ENCODE peak calls at places on chromosome 1, in eight cellular contexts. G, X, C, F, J, Z, L and I are unnamed samples.

GRCh38 chr1:177432897-177433296 is 262.1 kb downstream of the BRINP2 start:
- DNase-seq in G (no peak), L (no peak), J (no peak), Z (no peak), X (no peak), C (no peak), F (no peak), I (no peak)

GRCh38 chr1:211580303-211580687 is 1.3 kb upstream of the SLC30A1 start:
- DNase-seq in J (no peak), Z (no peak), L (peak; percentile 4), F (no peak), G (no peak), C (no peak), X (no peak), I (no peak)

GRCh38 chr1:208110296-208110695 is 133.9 kb downstream of the PLXNA2 start:
- DNase-seq in Z (no peak), C (no peak), X (no peak), F (no peak), J (no peak), L (no peak), G (no peak), I (no peak)

GRCh38 chr1:153608742-153609584 is 4.0 kb downstream of the S100A16 start:
- DNase-seq in X (peak; percentile 89), F (peak; percentile 94), J (no peak), Z (peak; percentile 89), C (peak; percentile 65), G (peak; percentile 67), L (no peak), I (peak; percentile 87)

GRCh38 chr1:102365074-102365473 is 368.3 kb upstream of the OLFM3 start:
- DNase-seq in C (no peak), Z (no peak), G (no peak), J (no peak), L (no peak), X (no peak), F (no peak), I (no peak)

GRCh38 chr1:234125283-234125682 is 220.8 kb downstream of the SLC35F3 start:
- DNase-seq in L (no peak), J (no peak), G (no peak), C (peak; percentile 79), X (no peak), Z (no peak), F (no peak), I (peak; percentile 72)

GRCh38 chr1:35115459-35116383 is 36.5 kb downstream of the ZMYM1 start:
- DNase-seq in G (no peak), X (no peak), F (no peak), Z (no peak), C (no peak), L (no peak), J (no peak), I (no peak)

GRCh38 chr1:234545512-234546386 is 64.2 kb downstream of the IRF2BP2 start:
- DNase-seq in Z (no peak), G (no peak), X (no peak), J (no peak), L (peak; percentile 73), F (no peak), C (no peak), I (no peak)

GRCh38 chr1:31939484-31940329 is 1.5 kb upstream of the PTP4A2 start:
- DNase-seq in J (peak; percentile 61), C (peak; percentile 68), G (peak; percentile 73), X (peak; percentile 68), Z (no peak), L (peak; percentile 64), F (peak; percentile 84), I (peak; percentile 84)

GRCh38 chr1:9767964-9768668 is 55.6 kb downstream of the CLSTN1 start:
- DNase-seq in F (peak; percentile 68), J (no peak), L (no peak), C (no peak), Z (no peak), G (no peak), X (no peak), I (no peak)

GRCh38 chr1:245232936-245233335 is 78.2 kb downstream of the KIF26B start:
- DNase-seq in C (no peak), G (no peak), L (no peak), X (no peak), F (no peak), Z (no peak), J (no peak), I (no peak)

GRCh38 chr1:85850238-85850637 is 142.0 kb upstream of the ZNHIT6 start:
- DNase-seq in J (no peak), L (no peak), C (no peak), G (no peak), F (no peak), Z (no peak), X (no peak), I (peak; percentile 1)

GRCh38 chr1:206905295-206906164 is 8.3 kb downstream of the IL24 start:
- DNase-seq in X (no peak), C (no peak), J (no peak), F (no peak), G (no peak), Z (no peak), L (no peak), I (peak; percentile 76)

GRCh38 chr1:25544819-25545218 is 1.4 kb downstream of the LDLRAP1 start:
- DNase-seq in X (peak; percentile 22), F (peak; percentile 63), L (peak; percentile 62), C (no peak), G (peak; percentile 44), Z (no peak), J (no peak), I (peak; percentile 54)

GRCh38 chr1:205971082-205971481 is 27.8 kb upstream of the SLC26A9 start:
- DNase-seq in X (no peak), F (no peak), J (no peak), G (no peak), L (no peak), C (no peak), Z (no peak), I (no peak)

GRCh38 chr1:90616395-90616794 is 100.7 kb downstream of the BARHL2 start:
- DNase-seq in X (no peak), L (no peak), G (no peak), C (peak; percentile 28), F (no peak), J (no peak), Z (no peak), I (no peak)

GRCh38 chr1:169106095-169106920 is at the start of gene ATP1B1:
- DNase-seq in J (peak; percentile 71), F (peak; percentile 96), C (peak; percentile 97), G (peak; percentile 94), L (peak; percentile 86), Z (peak; percentile 96), X (peak; percentile 93), I (peak; percentile 85)

GRCh38 chr1:235027076-235027861 is 101.4 kb downstream of the TOMM20 start:
- DNase-seq in Z (no peak), J (no peak), X (no peak), G (peak; percentile 5), C (no peak), F (no peak), L (no peak), I (no peak)

DNA sequence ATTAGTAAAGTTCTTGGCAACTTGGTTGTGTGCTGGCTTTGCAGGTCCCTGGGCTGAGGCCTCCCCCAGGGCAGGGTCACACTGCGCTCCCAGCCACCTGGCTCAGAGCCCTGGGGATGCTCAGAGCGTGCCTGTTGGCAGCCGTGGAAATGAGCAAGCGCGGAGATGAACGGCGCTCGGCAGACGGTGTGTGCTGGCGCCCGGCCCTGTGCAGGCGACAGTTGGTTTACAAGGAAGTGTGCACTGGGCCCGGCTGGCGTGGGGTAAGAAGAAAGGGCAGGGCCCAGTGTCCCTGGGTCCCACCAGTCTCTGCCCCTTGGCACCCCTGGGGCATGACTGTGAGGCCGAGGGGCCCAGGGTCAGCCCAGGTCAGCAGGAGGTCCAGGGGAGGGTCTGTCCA is 25.7 kb upstream of the PEX10 start:
- DNase-seq in J (no peak), G (no peak), L (no peak), C (no peak), F (no peak), Z (no peak), X (no peak), I (peak; percentile 36)
- H3K27me3 ChIP-seq in J (no peaks in the 10 kb centered on the region), G (peaks cover 90% of the 10 kb centered on the region), L (no peaks in the 10 kb centered on the region), C (peaks cover 51% of the 10 kb centered on the region), F (no peaks in the 10 kb centered on the region), Z (peaks cover 89% of the 10 kb centered on the region), X (peaks cover 32% of the 10 kb centered on the region), I (peaks cover 21% of the 10 kb centered on the region)

DNA sequence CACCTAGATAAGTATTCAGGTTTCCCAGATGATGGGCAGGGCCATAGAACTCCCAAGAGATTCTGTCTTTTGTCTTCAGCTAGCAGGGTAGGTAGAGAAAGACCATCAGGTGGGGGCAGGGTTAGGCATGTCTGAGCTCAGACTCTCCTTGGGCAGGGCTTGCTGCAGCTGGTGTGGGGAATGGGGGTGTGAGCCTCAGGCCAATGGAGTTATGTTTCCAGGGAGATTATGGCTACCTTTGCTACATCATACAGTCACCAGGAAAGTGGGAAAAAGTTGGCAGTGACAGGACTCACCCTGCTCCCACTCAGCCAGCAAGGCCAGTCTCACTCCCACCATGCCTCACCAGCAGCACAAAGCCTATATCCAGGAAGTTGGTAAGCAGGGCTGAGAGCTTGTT is 77.8 kb downstream of the DRAM2 start:
- DNase-seq in C (no peak), G (no peak), Z (no peak), J (no peak), X (no peak), L (no peak), F (no peak), I (no peak)
- H3K9me3 ChIP-seq in C (no peaks in the 10 kb centered on the region), G (peaks cover 31% of the 10 kb centered on the region), Z (peaks cover 36% of the 10 kb centered on the region), J (peaks cover 11% of the 10 kb centered on the region), X (peaks cover 16% of the 10 kb centered on the region), L (no peaks in the 10 kb centered on the region), F (no peaks in the 10 kb centered on the region), I (peaks cover 18% of the 10 kb centered on the region)

DNA sequence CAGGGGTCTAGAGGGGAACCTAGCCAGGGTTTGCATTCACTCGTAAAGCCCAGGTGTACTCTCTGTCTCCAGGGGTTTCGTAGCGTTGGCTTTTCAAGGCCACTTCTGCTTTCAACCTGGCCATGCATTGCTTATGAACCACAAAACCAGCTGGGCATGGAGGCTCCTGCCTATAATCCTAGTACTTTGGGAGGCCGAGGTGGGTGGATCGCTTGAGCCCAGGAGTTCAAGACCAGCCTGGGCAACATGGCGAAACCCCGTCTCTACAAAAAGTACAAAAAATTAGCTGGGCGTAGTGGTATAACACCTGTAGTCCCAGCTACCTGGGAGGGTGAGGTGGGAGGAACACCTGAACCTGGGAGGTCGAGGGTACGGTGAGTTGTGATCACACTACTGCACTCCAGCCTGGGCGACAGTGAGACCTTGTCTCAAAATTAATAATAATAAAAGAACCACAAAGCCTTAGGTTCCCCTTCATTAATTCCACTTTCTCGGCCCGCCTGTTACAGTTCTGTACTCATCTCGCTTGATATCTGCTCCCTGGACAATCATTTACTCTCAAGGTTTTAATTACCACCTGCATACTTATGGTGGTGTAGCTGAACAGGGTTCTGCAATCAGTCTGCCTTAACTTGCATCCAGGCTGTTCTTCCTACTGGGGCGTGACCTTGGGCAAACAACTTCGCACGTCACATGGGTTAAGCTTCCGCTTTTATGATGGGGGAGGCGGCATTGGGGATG is 6.1 kb downstream of the SLC16A4 start:
- DNase-seq in L (no peak), G (no peak), C (no peak), F (peak; percentile 53), J (no peak), Z (no peak), X (no peak), I (no peak)
- H3K4me3 ChIP-seq in L (no peak overlapping the region), G (no peak overlapping the region), C (no peak overlapping the region), F (no peak overlapping the region), J (no peak overlapping the region), Z (no peak overlapping the region), X (no peak overlapping the region), I (no peak overlapping the region)

DNA sequence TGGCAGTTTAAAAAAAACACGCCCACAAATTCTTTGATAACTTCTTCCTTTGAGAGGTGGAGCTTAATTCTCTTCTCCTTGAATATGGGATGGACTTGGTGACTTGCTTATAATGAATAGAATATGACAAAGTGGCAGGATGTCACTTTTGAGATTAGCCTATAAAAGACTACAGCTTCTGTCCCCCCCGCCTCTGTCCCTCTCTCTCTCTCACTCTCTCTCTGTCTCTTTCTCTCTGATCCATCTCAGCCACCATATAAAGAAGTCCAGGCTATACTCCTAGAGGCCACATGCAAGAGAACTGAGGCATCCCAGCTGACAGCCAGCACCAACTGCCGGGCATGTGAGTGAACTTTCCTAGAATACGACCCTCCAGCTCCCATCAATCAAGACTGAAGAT is 7.7 kb upstream of the DMBX1 start:
- DNase-seq in G (no peak), Z (no peak), L (no peak), J (no peak), C (no peak), X (no peak), F (no peak), I (no peak)
- H3K27me3 ChIP-seq in G (peaks cover 92% of the 10 kb centered on the region), Z (peaks cover 96% of the 10 kb centered on the region), L (no peaks in the 10 kb centered on the region), J (peaks cover 5% of the 10 kb centered on the region), C (peaks cover 61% of the 10 kb centered on the region), X (peaks cover 68% of the 10 kb centered on the region), F (no peaks in the 10 kb centered on the region), I (no peaks in the 10 kb centered on the region)